ENCODE peak calls at places on chromosomes 12 and 14, in six cellular contexts. One of them, this sample, is unnamed.
A peak's percentile ranks its signal among the peaks of the same experiment; 100 is the strongest.

GRCh38 chr14:102883028-102883953 is 39.2 kb upstream of the AMN start:
- DNase-seq in stimulated activated CD4-positive, alpha-beta T cell treated with anti-CD3 and anti-CD28 coated beads, Interleukin-1b, Interleukin-23, amount 100 ng/mL, for 4 hours: no peak
- DNase-seq in non-pigmented ciliary epithelial cell: no peak
- DNase-seq in sciatic nerve: no peak
- DNase-seq in SW480: no peak
- DNase-seq in psoas muscle: no peak
- DNase-seq in this sample: no peak

GRCh38 chr14:68020999-68021663 is 201.6 kb downstream of the RAD51B start:
- DNase-seq in stimulated activated CD4-positive, alpha-beta T cell treated with anti-CD3 and anti-CD28 coated beads, Interleukin-1b, Interleukin-23, amount 100 ng/mL, for 4 hours: no peak
- DNase-seq in non-pigmented ciliary epithelial cell: no peak
- DNase-seq in sciatic nerve: no peak
- DNase-seq in SW480: no peak
- DNase-seq in psoas muscle: no peak
- DNase-seq in this sample: no peak

GRCh38 chr12:87667378-87667777 is 361.8 kb downstream of the C12orf50 start:
- DNase-seq in stimulated activated CD4-positive, alpha-beta T cell treated with anti-CD3 and anti-CD28 coated beads, Interleukin-1b, Interleukin-23, amount 100 ng/mL, for 4 hours: no peak
- DNase-seq in non-pigmented ciliary epithelial cell: peak; percentile 24
- DNase-seq in sciatic nerve: no peak
- DNase-seq in SW480: peak; percentile 7
- DNase-seq in psoas muscle: no peak
- DNase-seq in this sample: no peak

GRCh38 chr12:72281145-72281544 is 9.0 kb downstream of the TRHDE start:
- DNase-seq in stimulated activated CD4-positive, alpha-beta T cell treated with anti-CD3 and anti-CD28 coated beads, Interleukin-1b, Interleukin-23, amount 100 ng/mL, for 4 hours: no peak
- DNase-seq in non-pigmented ciliary epithelial cell: no peak
- DNase-seq in sciatic nerve: no peak
- DNase-seq in SW480: no peak
- DNase-seq in psoas muscle: no peak
- DNase-seq in this sample: no peak

GRCh38 chr14:84087986-84088531 is 1441.9 kb upstream of the FLRT2 start:
- DNase-seq in stimulated activated CD4-positive, alpha-beta T cell treated with anti-CD3 and anti-CD28 coated beads, Interleukin-1b, Interleukin-23, amount 100 ng/mL, for 4 hours: no peak
- DNase-seq in non-pigmented ciliary epithelial cell: no peak
- DNase-seq in sciatic nerve: no peak
- DNase-seq in SW480: no peak
- DNase-seq in psoas muscle: no peak
- DNase-seq in this sample: no peak

GRCh38 chr12:49863946-49864816 is 21.3 kb upstream of the BCDIN3D start:
- DNase-seq in stimulated activated CD4-positive, alpha-beta T cell treated with anti-CD3 and anti-CD28 coated beads, Interleukin-1b, Interleukin-23, amount 100 ng/mL, for 4 hours: no peak
- DNase-seq in non-pigmented ciliary epithelial cell: no peak
- DNase-seq in sciatic nerve: no peak
- DNase-seq in SW480: no peak
- DNase-seq in psoas muscle: no peak
- DNase-seq in this sample: no peak

GRCh38 chr12:108538796-108539195 is 22.2 kb downstream of the SART3 start:
- DNase-seq in stimulated activated CD4-positive, alpha-beta T cell treated with anti-CD3 and anti-CD28 coated beads, Interleukin-1b, Interleukin-23, amount 100 ng/mL, for 4 hours: no peak
- DNase-seq in non-pigmented ciliary epithelial cell: no peak
- DNase-seq in sciatic nerve: peak; percentile 36
- DNase-seq in SW480: no peak
- DNase-seq in psoas muscle: no peak
- DNase-seq in this sample: no peak

GRCh38 chr14:22822017-22822618 is 6.9 kb upstream of the SLC7A7 start:
- DNase-seq in stimulated activated CD4-positive, alpha-beta T cell treated with anti-CD3 and anti-CD28 coated beads, Interleukin-1b, Interleukin-23, amount 100 ng/mL, for 4 hours: no peak
- DNase-seq in non-pigmented ciliary epithelial cell: no peak
- DNase-seq in sciatic nerve: no peak
- DNase-seq in SW480: peak; percentile 52
- DNase-seq in psoas muscle: no peak
- DNase-seq in this sample: no peak

GRCh38 chr14:34227834-34228662 is 234.0 kb downstream of the SPTSSA start:
- DNase-seq in stimulated activated CD4-positive, alpha-beta T cell treated with anti-CD3 and anti-CD28 coated beads, Interleukin-1b, Interleukin-23, amount 100 ng/mL, for 4 hours: peak; percentile 36
- DNase-seq in non-pigmented ciliary epithelial cell: no peak
- DNase-seq in sciatic nerve: peak; percentile 81
- DNase-seq in SW480: peak; percentile 60
- DNase-seq in psoas muscle: peak; percentile 76
- DNase-seq in this sample: peak; percentile 68

GRCh38 chr14:55127491-55127951 is 1.5 kb upstream of the LGALS3 start:
- DNase-seq in stimulated activated CD4-positive, alpha-beta T cell treated with anti-CD3 and anti-CD28 coated beads, Interleukin-1b, Interleukin-23, amount 100 ng/mL, for 4 hours: no peak
- DNase-seq in non-pigmented ciliary epithelial cell: no peak
- DNase-seq in sciatic nerve: no peak
- DNase-seq in SW480: no peak
- DNase-seq in psoas muscle: no peak
- DNase-seq in this sample: no peak

GRCh38 chr12:46453428-46453827 is 80.9 kb upstream of the SLC38A2 start:
- DNase-seq in stimulated activated CD4-positive, alpha-beta T cell treated with anti-CD3 and anti-CD28 coated beads, Interleukin-1b, Interleukin-23, amount 100 ng/mL, for 4 hours: no peak
- DNase-seq in non-pigmented ciliary epithelial cell: no peak
- DNase-seq in sciatic nerve: no peak
- DNase-seq in SW480: no peak
- DNase-seq in psoas muscle: no peak
- DNase-seq in this sample: no peak

GRCh38 chr14:20384321-20384720 is 29.0 kb downstream of the TEP1 start:
- DNase-seq in stimulated activated CD4-positive, alpha-beta T cell treated with anti-CD3 and anti-CD28 coated beads, Interleukin-1b, Interleukin-23, amount 100 ng/mL, for 4 hours: no peak
- DNase-seq in non-pigmented ciliary epithelial cell: no peak
- DNase-seq in sciatic nerve: no peak
- DNase-seq in SW480: no peak
- DNase-seq in psoas muscle: no peak
- DNase-seq in this sample: no peak

GRCh38 chr12:88957358-88957757 is 377.1 kb upstream of the KITLG start:
- DNase-seq in stimulated activated CD4-positive, alpha-beta T cell treated with anti-CD3 and anti-CD28 coated beads, Interleukin-1b, Interleukin-23, amount 100 ng/mL, for 4 hours: no peak
- DNase-seq in non-pigmented ciliary epithelial cell: no peak
- DNase-seq in sciatic nerve: no peak
- DNase-seq in SW480: no peak
- DNase-seq in psoas muscle: no peak
- DNase-seq in this sample: no peak

GRCh38 chr12:44565163-44565562 is 311.0 kb downstream of the NELL2 start:
- DNase-seq in stimulated activated CD4-positive, alpha-beta T cell treated with anti-CD3 and anti-CD28 coated beads, Interleukin-1b, Interleukin-23, amount 100 ng/mL, for 4 hours: no peak
- DNase-seq in non-pigmented ciliary epithelial cell: no peak
- DNase-seq in sciatic nerve: no peak
- DNase-seq in SW480: no peak
- DNase-seq in psoas muscle: no peak
- DNase-seq in this sample: no peak

GRCh38 chr12:107287436-107288413 is 194.4 kb upstream of the CRY1 start:
- DNase-seq in stimulated activated CD4-positive, alpha-beta T cell treated with anti-CD3 and anti-CD28 coated beads, Interleukin-1b, Interleukin-23, amount 100 ng/mL, for 4 hours: no peak
- DNase-seq in non-pigmented ciliary epithelial cell: no peak
- DNase-seq in sciatic nerve: no peak
- DNase-seq in SW480: no peak
- DNase-seq in psoas muscle: no peak
- DNase-seq in this sample: no peak

GRCh38 chr12:32921397-32921796 is 24.8 kb upstream of the PKP2 start:
- DNase-seq in stimulated activated CD4-positive, alpha-beta T cell treated with anti-CD3 and anti-CD28 coated beads, Interleukin-1b, Interleukin-23, amount 100 ng/mL, for 4 hours: no peak
- DNase-seq in non-pigmented ciliary epithelial cell: peak; percentile 55
- DNase-seq in sciatic nerve: no peak
- DNase-seq in SW480: no peak
- DNase-seq in psoas muscle: no peak
- DNase-seq in this sample: no peak

GRCh38 chr14:89621009-89621421 is 204.0 kb upstream of the FOXN3 start:
- DNase-seq in stimulated activated CD4-positive, alpha-beta T cell treated with anti-CD3 and anti-CD28 coated beads, Interleukin-1b, Interleukin-23, amount 100 ng/mL, for 4 hours: peak; percentile 40
- DNase-seq in non-pigmented ciliary epithelial cell: no peak
- DNase-seq in sciatic nerve: no peak
- DNase-seq in SW480: no peak
- DNase-seq in psoas muscle: no peak
- DNase-seq in this sample: no peak

GRCh38 chr12:19431407-19432308 is 7.6 kb upstream of the AEBP2 start:
- DNase-seq in stimulated activated CD4-positive, alpha-beta T cell treated with anti-CD3 and anti-CD28 coated beads, Interleukin-1b, Interleukin-23, amount 100 ng/mL, for 4 hours: no peak
- DNase-seq in non-pigmented ciliary epithelial cell: peak; percentile 74
- DNase-seq in sciatic nerve: no peak
- DNase-seq in SW480: no peak
- DNase-seq in psoas muscle: no peak
- DNase-seq in this sample: no peak

GRCh38 chr12:91183565-91183964 is 948 bp upstream of the DCN start:
- DNase-seq in stimulated activated CD4-positive, alpha-beta T cell treated with anti-CD3 and anti-CD28 coated beads, Interleukin-1b, Interleukin-23, amount 100 ng/mL, for 4 hours: no peak
- DNase-seq in non-pigmented ciliary epithelial cell: no peak
- DNase-seq in sciatic nerve: no peak
- DNase-seq in SW480: no peak
- DNase-seq in psoas muscle: no peak
- DNase-seq in this sample: no peak

GRCh38 chr12:57823131-57823907 is 4.8 kb upstream of the AVIL start:
- DNase-seq in stimulated activated CD4-positive, alpha-beta T cell treated with anti-CD3 and anti-CD28 coated beads, Interleukin-1b, Interleukin-23, amount 100 ng/mL, for 4 hours: no peak
- DNase-seq in non-pigmented ciliary epithelial cell: no peak
- DNase-seq in sciatic nerve: no peak
- DNase-seq in SW480: no peak
- DNase-seq in psoas muscle: no peak
- DNase-seq in this sample: no peak

GRCh38 chr12:82740129-82741000 is 53.7 kb downstream of the TMTC2 start:
- DNase-seq in stimulated activated CD4-positive, alpha-beta T cell treated with anti-CD3 and anti-CD28 coated beads, Interleukin-1b, Interleukin-23, amount 100 ng/mL, for 4 hours: no peak
- DNase-seq in non-pigmented ciliary epithelial cell: peak; percentile 60
- DNase-seq in sciatic nerve: no peak
- DNase-seq in SW480: peak; percentile 8
- DNase-seq in psoas muscle: no peak
- DNase-seq in this sample: no peak

GRCh38 chr14:53890611-53891091 is 66.0 kb downstream of the BMP4 start:
- DNase-seq in stimulated activated CD4-positive, alpha-beta T cell treated with anti-CD3 and anti-CD28 coated beads, Interleukin-1b, Interleukin-23, amount 100 ng/mL, for 4 hours: no peak
- DNase-seq in non-pigmented ciliary epithelial cell: no peak
- DNase-seq in sciatic nerve: no peak
- DNase-seq in SW480: no peak
- DNase-seq in psoas muscle: no peak
- DNase-seq in this sample: no peak

GRCh38 chr12:110669193-110669502 is 19.8 kb downstream of the HVCN1 start:
- DNase-seq in stimulated activated CD4-positive, alpha-beta T cell treated with anti-CD3 and anti-CD28 coated beads, Interleukin-1b, Interleukin-23, amount 100 ng/mL, for 4 hours: no peak
- DNase-seq in non-pigmented ciliary epithelial cell: no peak
- DNase-seq in sciatic nerve: no peak
- DNase-seq in SW480: no peak
- DNase-seq in psoas muscle: no peak
- DNase-seq in this sample: no peak

GRCh38 chr12:92582466-92582865 is 120.3 kb upstream of the PLEKHG7 start:
- DNase-seq in stimulated activated CD4-positive, alpha-beta T cell treated with anti-CD3 and anti-CD28 coated beads, Interleukin-1b, Interleukin-23, amount 100 ng/mL, for 4 hours: no peak
- DNase-seq in non-pigmented ciliary epithelial cell: no peak
- DNase-seq in sciatic nerve: no peak
- DNase-seq in SW480: no peak
- DNase-seq in psoas muscle: no peak
- DNase-seq in this sample: no peak

GRCh38 chr14:59321184-59321952 is 132.9 kb downstream of the DAAM1 start:
- DNase-seq in stimulated activated CD4-positive, alpha-beta T cell treated with anti-CD3 and anti-CD28 coated beads, Interleukin-1b, Interleukin-23, amount 100 ng/mL, for 4 hours: no peak
- DNase-seq in non-pigmented ciliary epithelial cell: no peak
- DNase-seq in sciatic nerve: no peak
- DNase-seq in SW480: no peak
- DNase-seq in psoas muscle: no peak
- DNase-seq in this sample: no peak

GRCh38 chr14:71418591-71419245 is 511.5 kb downstream of the PCNX1 start:
- DNase-seq in stimulated activated CD4-positive, alpha-beta T cell treated with anti-CD3 and anti-CD28 coated beads, Interleukin-1b, Interleukin-23, amount 100 ng/mL, for 4 hours: no peak
- DNase-seq in non-pigmented ciliary epithelial cell: no peak
- DNase-seq in sciatic nerve: no peak
- DNase-seq in SW480: no peak
- DNase-seq in psoas muscle: no peak
- DNase-seq in this sample: no peak

GRCh38 chr12:76264617-76265016 is 83.6 kb downstream of the BBS10 start:
- DNase-seq in stimulated activated CD4-positive, alpha-beta T cell treated with anti-CD3 and anti-CD28 coated beads, Interleukin-1b, Interleukin-23, amount 100 ng/mL, for 4 hours: no peak
- DNase-seq in non-pigmented ciliary epithelial cell: no peak
- DNase-seq in sciatic nerve: no peak
- DNase-seq in SW480: no peak
- DNase-seq in psoas muscle: no peak
- DNase-seq in this sample: no peak

GRCh38 chr14:50344116-50344775 is 32.1 kb downstream of the DMAC2L start:
- DNase-seq in stimulated activated CD4-positive, alpha-beta T cell treated with anti-CD3 and anti-CD28 coated beads, Interleukin-1b, Interleukin-23, amount 100 ng/mL, for 4 hours: peak; percentile 52
- DNase-seq in non-pigmented ciliary epithelial cell: no peak
- DNase-seq in sciatic nerve: no peak
- DNase-seq in SW480: no peak
- DNase-seq in psoas muscle: no peak
- DNase-seq in this sample: no peak

GRCh38 chr14:69045857-69046351 is 66.8 kb upstream of the ACTN1 start:
- DNase-seq in stimulated activated CD4-positive, alpha-beta T cell treated with anti-CD3 and anti-CD28 coated beads, Interleukin-1b, Interleukin-23, amount 100 ng/mL, for 4 hours: no peak
- DNase-seq in non-pigmented ciliary epithelial cell: no peak
- DNase-seq in sciatic nerve: no peak
- DNase-seq in SW480: no peak
- DNase-seq in psoas muscle: no peak
- DNase-seq in this sample: no peak

GRCh38 chr12:128603573-128604120 is 220.1 kb downstream of the SLC15A4 start:
- DNase-seq in stimulated activated CD4-positive, alpha-beta T cell treated with anti-CD3 and anti-CD28 coated beads, Interleukin-1b, Interleukin-23, amount 100 ng/mL, for 4 hours: no peak
- DNase-seq in non-pigmented ciliary epithelial cell: no peak
- DNase-seq in sciatic nerve: no peak
- DNase-seq in SW480: no peak
- DNase-seq in psoas muscle: no peak
- DNase-seq in this sample: no peak

GRCh38 chr12:109693653-109694224 is 19.9 kb upstream of the FAM222A start:
- DNase-seq in stimulated activated CD4-positive, alpha-beta T cell treated with anti-CD3 and anti-CD28 coated beads, Interleukin-1b, Interleukin-23, amount 100 ng/mL, for 4 hours: no peak
- DNase-seq in non-pigmented ciliary epithelial cell: no peak
- DNase-seq in sciatic nerve: no peak
- DNase-seq in SW480: no peak
- DNase-seq in psoas muscle: no peak
- DNase-seq in this sample: no peak

GRCh38 chr14:100786131-100786530 is 39.8 kb upstream of the MEG3 start:
- DNase-seq in stimulated activated CD4-positive, alpha-beta T cell treated with anti-CD3 and anti-CD28 coated beads, Interleukin-1b, Interleukin-23, amount 100 ng/mL, for 4 hours: no peak
- DNase-seq in non-pigmented ciliary epithelial cell: no peak
- DNase-seq in sciatic nerve: no peak
- DNase-seq in SW480: no peak
- DNase-seq in psoas muscle: peak; percentile 16
- DNase-seq in this sample: no peak

GRCh38 chr12:1580526-1580925 is 13.9 kb downstream of the FBXL14 start:
- DNase-seq in stimulated activated CD4-positive, alpha-beta T cell treated with anti-CD3 and anti-CD28 coated beads, Interleukin-1b, Interleukin-23, amount 100 ng/mL, for 4 hours: no peak
- DNase-seq in non-pigmented ciliary epithelial cell: no peak
- DNase-seq in sciatic nerve: no peak
- DNase-seq in SW480: no peak
- DNase-seq in psoas muscle: no peak
- DNase-seq in this sample: no peak

GRCh38 chr12:63440063-63440462 is 228.2 kb downstream of the DPY19L2 start:
- DNase-seq in stimulated activated CD4-positive, alpha-beta T cell treated with anti-CD3 and anti-CD28 coated beads, Interleukin-1b, Interleukin-23, amount 100 ng/mL, for 4 hours: no peak
- DNase-seq in non-pigmented ciliary epithelial cell: no peak
- DNase-seq in sciatic nerve: no peak
- DNase-seq in SW480: no peak
- DNase-seq in psoas muscle: no peak
- DNase-seq in this sample: no peak

GRCh38 chr12:93191956-93192355 is 185.8 kb upstream of the NUDT4 start:
- DNase-seq in stimulated activated CD4-positive, alpha-beta T cell treated with anti-CD3 and anti-CD28 coated beads, Interleukin-1b, Interleukin-23, amount 100 ng/mL, for 4 hours: no peak
- DNase-seq in non-pigmented ciliary epithelial cell: no peak
- DNase-seq in sciatic nerve: no peak
- DNase-seq in SW480: no peak
- DNase-seq in psoas muscle: peak; percentile 74
- DNase-seq in this sample: no peak

GRCh38 chr12:71045781-71046180 is 112.0 kb downstream of the TSPAN8 start:
- DNase-seq in stimulated activated CD4-positive, alpha-beta T cell treated with anti-CD3 and anti-CD28 coated beads, Interleukin-1b, Interleukin-23, amount 100 ng/mL, for 4 hours: no peak
- DNase-seq in non-pigmented ciliary epithelial cell: peak; percentile 35
- DNase-seq in sciatic nerve: no peak
- DNase-seq in SW480: no peak
- DNase-seq in psoas muscle: no peak
- DNase-seq in this sample: no peak

GRCh38 chr14:25111061-25111601 is 61.2 kb upstream of the STXBP6 start:
- DNase-seq in stimulated activated CD4-positive, alpha-beta T cell treated with anti-CD3 and anti-CD28 coated beads, Interleukin-1b, Interleukin-23, amount 100 ng/mL, for 4 hours: no peak
- DNase-seq in non-pigmented ciliary epithelial cell: peak; percentile 94
- DNase-seq in sciatic nerve: no peak
- DNase-seq in SW480: peak; percentile 43
- DNase-seq in psoas muscle: no peak
- DNase-seq in this sample: no peak

GRCh38 chr12:1170411-1170810 is 179.4 kb downstream of the ERC1 start:
- DNase-seq in stimulated activated CD4-positive, alpha-beta T cell treated with anti-CD3 and anti-CD28 coated beads, Interleukin-1b, Interleukin-23, amount 100 ng/mL, for 4 hours: no peak
- DNase-seq in non-pigmented ciliary epithelial cell: no peak
- DNase-seq in sciatic nerve: no peak
- DNase-seq in SW480: no peak
- DNase-seq in psoas muscle: no peak
- DNase-seq in this sample: no peak

GRCh38 chr14:89418452-89418851 is 1.4 kb upstream of the FOXN3 start:
- DNase-seq in stimulated activated CD4-positive, alpha-beta T cell treated with anti-CD3 and anti-CD28 coated beads, Interleukin-1b, Interleukin-23, amount 100 ng/mL, for 4 hours: no peak
- DNase-seq in non-pigmented ciliary epithelial cell: no peak
- DNase-seq in sciatic nerve: no peak
- DNase-seq in SW480: no peak
- DNase-seq in psoas muscle: no peak
- DNase-seq in this sample: peak; percentile 44